ENCODE peak calls at places on chromosome 9, in eight cellular contexts. One of them, this sample, is unnamed.

GRCh38 chr9:91795500-91796241 is 154.4 kb downstream of the ROR2 start:
- DNase-seq in stomach: no peak
- DNase-seq in body of pancreas: no peak
- DNase-seq in PC-3: peak; percentile 39
- DNase-seq in RWPE2: no peak
- DNase-seq in prostate gland: no peak
- DNase-seq in SJCRH30: no peak
- DNase-seq in psoas muscle: no peak
- DNase-seq in this sample: peak; percentile 14

GRCh38 chr9:132128191-132128590 is 33.7 kb upstream of the NTNG2 start:
- DNase-seq in RWPE2: no peak
- DNase-seq in body of pancreas: no peak
- DNase-seq in SJCRH30: no peak
- DNase-seq in stomach: no peak
- DNase-seq in PC-3: no peak
- DNase-seq in psoas muscle: no peak
- DNase-seq in prostate gland: no peak
- DNase-seq in this sample: no peak

GRCh38 chr9:33187519-33188218 is 20.5 kb upstream of the B4GALT1 start:
- DNase-seq in body of pancreas: no peak
- DNase-seq in psoas muscle: peak; percentile 82
- DNase-seq in PC-3: no peak
- DNase-seq in SJCRH30: peak; percentile 27
- DNase-seq in prostate gland: peak; percentile 49
- DNase-seq in RWPE2: no peak
- DNase-seq in stomach: no peak
- DNase-seq in this sample: no peak

GRCh38 chr9:13750061-13750460 is 470.6 kb upstream of the MPDZ start:
- DNase-seq in SJCRH30: no peak
- DNase-seq in RWPE2: no peak
- DNase-seq in prostate gland: no peak
- DNase-seq in PC-3: peak; percentile 91
- DNase-seq in psoas muscle: no peak
- DNase-seq in body of pancreas: no peak
- DNase-seq in stomach: no peak
- DNase-seq in this sample: no peak

GRCh38 chr9:95003694-95004451 is 277.4 kb downstream of the AOPEP start:
- DNase-seq in stomach: peak; percentile 60
- DNase-seq in SJCRH30: peak; percentile 66
- DNase-seq in psoas muscle: peak; percentile 59
- DNase-seq in body of pancreas: peak; percentile 63
- DNase-seq in RWPE2: no peak
- DNase-seq in prostate gland: peak; percentile 60
- DNase-seq in PC-3: peak; percentile 51
- DNase-seq in this sample: peak; percentile 56

GRCh38 chr9:117703538-117703937 is 665 bp upstream of the TLR4 start:
- DNase-seq in PC-3: no peak
- DNase-seq in RWPE2: no peak
- DNase-seq in SJCRH30: no peak
- DNase-seq in prostate gland: no peak
- DNase-seq in psoas muscle: no peak
- DNase-seq in stomach: no peak
- DNase-seq in body of pancreas: no peak
- DNase-seq in this sample: no peak

GRCh38 chr9:103397868-103398600 is 402.9 kb downstream of the CYLC2 start:
- DNase-seq in PC-3: peak; percentile 45
- DNase-seq in body of pancreas: peak; percentile 57
- DNase-seq in psoas muscle: no peak
- DNase-seq in SJCRH30: peak; percentile 48
- DNase-seq in stomach: peak; percentile 27
- DNase-seq in prostate gland: peak; percentile 12
- DNase-seq in RWPE2: no peak
- DNase-seq in this sample: peak; percentile 51

GRCh38 chr9:112532427-112532826 is 45.8 kb downstream of the KIAA1958 start:
- DNase-seq in stomach: no peak
- DNase-seq in body of pancreas: peak; percentile 57
- DNase-seq in SJCRH30: no peak
- DNase-seq in prostate gland: no peak
- DNase-seq in PC-3: no peak
- DNase-seq in RWPE2: no peak
- DNase-seq in psoas muscle: no peak
- DNase-seq in this sample: peak; percentile 10

GRCh38 chr9:114898741-114899140 is 31.6 kb downstream of the TNFSF8 start:
- DNase-seq in RWPE2: no peak
- DNase-seq in stomach: peak; percentile 48
- DNase-seq in PC-3: no peak
- DNase-seq in prostate gland: no peak
- DNase-seq in SJCRH30: no peak
- DNase-seq in psoas muscle: no peak
- DNase-seq in body of pancreas: no peak
- DNase-seq in this sample: peak; percentile 66

GRCh38 chr9:36560813-36561212 is 11.9 kb upstream of the MELK start:
- DNase-seq in prostate gland: no peak
- DNase-seq in stomach: no peak
- DNase-seq in RWPE2: no peak
- DNase-seq in body of pancreas: no peak
- DNase-seq in SJCRH30: no peak
- DNase-seq in PC-3: no peak
- DNase-seq in psoas muscle: no peak
- DNase-seq in this sample: no peak

GRCh38 chr9:88590558-88591146 is 55.7 kb downstream of the NXNL2 start:
- DNase-seq in PC-3: no peak
- DNase-seq in stomach: no peak
- DNase-seq in psoas muscle: no peak
- DNase-seq in RWPE2: no peak
- DNase-seq in SJCRH30: no peak
- DNase-seq in body of pancreas: no peak
- DNase-seq in prostate gland: no peak
- DNase-seq in this sample: no peak

GRCh38 chr9:626591-626990 is 214.9 kb upstream of the DMRT1 start:
- DNase-seq in body of pancreas: no peak
- DNase-seq in RWPE2: no peak
- DNase-seq in psoas muscle: no peak
- DNase-seq in SJCRH30: no peak
- DNase-seq in prostate gland: no peak
- DNase-seq in stomach: no peak
- DNase-seq in PC-3: no peak
- DNase-seq in this sample: no peak
- H3K27ac ChIP-seq in body of pancreas: no peak overlapping the region
- H3K27ac ChIP-seq in RWPE2: no peak overlapping the region
- H3K27ac ChIP-seq in psoas muscle: no peak overlapping the region
- H3K27ac ChIP-seq in SJCRH30: no peak overlapping the region
- H3K27ac ChIP-seq in prostate gland: peak overlapping the region; percentile 8
- H3K27ac ChIP-seq in stomach: peak overlapping the region; percentile 54
- H3K27ac ChIP-seq in PC-3: no peak overlapping the region
- H3K27ac ChIP-seq in this sample: no peak overlapping the region

GRCh38 chr9:71746023-71746752 is 22.1 kb downstream of the CEMIP2 start:
- DNase-seq in body of pancreas: no peak
- DNase-seq in psoas muscle: no peak
- DNase-seq in prostate gland: no peak
- DNase-seq in PC-3: no peak
- DNase-seq in stomach: no peak
- DNase-seq in SJCRH30: no peak
- DNase-seq in RWPE2: no peak
- DNase-seq in this sample: no peak

GRCh38 chr9:71748280-71748743 is 20.0 kb downstream of the CEMIP2 start:
- DNase-seq in psoas muscle: no peak
- DNase-seq in prostate gland: no peak
- DNase-seq in body of pancreas: no peak
- DNase-seq in stomach: no peak
- DNase-seq in SJCRH30: no peak
- DNase-seq in PC-3: peak; percentile 42
- DNase-seq in RWPE2: no peak
- DNase-seq in this sample: no peak

GRCh38 chr9:71746753-71747115 is 21.6 kb downstream of the CEMIP2 start:
- DNase-seq in psoas muscle: no peak
- DNase-seq in body of pancreas: no peak
- DNase-seq in PC-3: no peak
- DNase-seq in RWPE2: no peak
- DNase-seq in SJCRH30: no peak
- DNase-seq in prostate gland: no peak
- DNase-seq in stomach: no peak
- DNase-seq in this sample: no peak

GRCh38 chr9:71744754-71745521 is 23.4 kb downstream of the CEMIP2 start:
- DNase-seq in prostate gland: no peak
- DNase-seq in PC-3: no peak
- DNase-seq in stomach: no peak
- DNase-seq in RWPE2: no peak
- DNase-seq in body of pancreas: no peak
- DNase-seq in SJCRH30: no peak
- DNase-seq in psoas muscle: no peak
- DNase-seq in this sample: no peak

DNA sequence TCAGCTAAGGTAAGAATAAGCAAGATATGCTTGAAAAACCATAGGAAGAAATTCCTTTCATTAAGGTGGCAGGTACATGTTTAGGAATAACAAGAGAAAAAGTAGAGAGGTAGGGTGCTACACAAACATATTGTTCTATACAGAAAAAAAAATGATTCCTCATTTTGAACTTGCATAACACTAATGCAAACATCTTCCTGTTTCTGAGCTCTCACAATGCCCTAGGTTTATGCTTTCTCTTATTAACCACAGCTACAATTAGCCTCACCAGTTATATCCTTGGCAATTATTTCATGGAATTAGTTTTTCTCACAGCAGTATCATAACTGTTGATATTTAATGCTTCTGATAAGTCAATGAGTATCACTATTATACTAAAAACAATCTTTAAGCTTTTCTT is 20.7 kb downstream of the CEMIP2 start:
- DNase-seq in prostate gland: no peak
- DNase-seq in SJCRH30: no peak
- DNase-seq in body of pancreas: no peak
- DNase-seq in stomach: no peak
- DNase-seq in psoas muscle: no peak
- DNase-seq in RWPE2: no peak
- DNase-seq in PC-3: no peak
- DNase-seq in this sample: no peak
- H3K4me1 ChIP-seq in prostate gland: no peaks in the 10 kb centered on the region
- H3K4me1 ChIP-seq in SJCRH30: peaks cover 2% of the 10 kb centered on the region
- H3K4me1 ChIP-seq in body of pancreas: peaks cover 25% of the 10 kb centered on the region
- H3K4me1 ChIP-seq in stomach: peaks cover 8% of the 10 kb centered on the region
- H3K4me1 ChIP-seq in psoas muscle: peaks cover 13% of the 10 kb centered on the region
- H3K4me1 ChIP-seq in RWPE2: peaks cover 11% of the 10 kb centered on the region
- H3K4me1 ChIP-seq in PC-3: no peaks in the 10 kb centered on the region
- H3K4me1 ChIP-seq in this sample: peaks cover 6% of the 10 kb centered on the region

GRCh38 chr9:137070906-137071275 is 534 bp upstream of the SAPCD2 start:
- DNase-seq in SJCRH30: peak; percentile 88
- DNase-seq in RWPE2: no peak
- DNase-seq in PC-3: no peak
- DNase-seq in psoas muscle: no peak
- DNase-seq in body of pancreas: no peak
- DNase-seq in prostate gland: no peak
- DNase-seq in stomach: no peak
- DNase-seq in this sample: no peak

GRCh38 chr9:137068539-137069507 is 1.5 kb downstream of the SAPCD2 start:
- DNase-seq in prostate gland: no peak
- DNase-seq in PC-3: no peak
- DNase-seq in SJCRH30: no peak
- DNase-seq in stomach: no peak
- DNase-seq in body of pancreas: no peak
- DNase-seq in RWPE2: no peak
- DNase-seq in psoas muscle: no peak
- DNase-seq in this sample: no peak

GRCh38 chr9:137070201-137070905 is at the start of gene SAPCD2:
- DNase-seq in prostate gland: peak; percentile 85
- DNase-seq in psoas muscle: peak; percentile 92
- DNase-seq in RWPE2: peak; percentile 88
- DNase-seq in PC-3: peak; percentile 88
- DNase-seq in body of pancreas: peak; percentile 86
- DNase-seq in SJCRH30: peak; percentile 95
- DNase-seq in stomach: peak; percentile 93
- DNase-seq in this sample: peak; percentile 91

GRCh38 chr9:137067860-137068538 is 2.4 kb downstream of the SAPCD2 start:
- DNase-seq in prostate gland: peak; percentile 78
- DNase-seq in body of pancreas: peak; percentile 87
- DNase-seq in PC-3: peak; percentile 87
- DNase-seq in psoas muscle: peak; percentile 87
- DNase-seq in SJCRH30: peak; percentile 85
- DNase-seq in RWPE2: no peak
- DNase-seq in stomach: peak; percentile 88
- DNase-seq in this sample: peak; percentile 90

GRCh38 chr9:137069508-137070071 is 767 bp downstream of the SAPCD2 start:
- DNase-seq in stomach: no peak
- DNase-seq in psoas muscle: no peak
- DNase-seq in prostate gland: no peak
- DNase-seq in RWPE2: no peak
- DNase-seq in body of pancreas: no peak
- DNase-seq in SJCRH30: no peak
- DNase-seq in PC-3: no peak
- DNase-seq in this sample: no peak
- H3K27ac ChIP-seq in stomach: peak overlapping the region; percentile 81
- H3K27ac ChIP-seq in psoas muscle: no peak overlapping the region
- H3K27ac ChIP-seq in prostate gland: no peak overlapping the region
- H3K27ac ChIP-seq in RWPE2: peak overlapping the region; percentile 47
- H3K27ac ChIP-seq in body of pancreas: no peak overlapping the region
- H3K27ac ChIP-seq in SJCRH30: no peak overlapping the region
- H3K27ac ChIP-seq in PC-3: no peak overlapping the region
- H3K27ac ChIP-seq in this sample: no peak overlapping the region

GRCh38 chr9:72133365-72134035 is 15.7 kb upstream of the GDA start:
- DNase-seq in prostate gland: no peak
- DNase-seq in body of pancreas: no peak
- DNase-seq in RWPE2: no peak
- DNase-seq in SJCRH30: no peak
- DNase-seq in PC-3: no peak
- DNase-seq in psoas muscle: no peak
- DNase-seq in stomach: no peak
- DNase-seq in this sample: peak; percentile 95

GRCh38 chr9:72128526-72128925 is 20.7 kb upstream of the GDA start:
- DNase-seq in stomach: no peak
- DNase-seq in RWPE2: no peak
- DNase-seq in SJCRH30: no peak
- DNase-seq in PC-3: no peak
- DNase-seq in prostate gland: no peak
- DNase-seq in psoas muscle: no peak
- DNase-seq in body of pancreas: no peak
- DNase-seq in this sample: no peak

GRCh38 chr9:72132052-72132451 is 17.2 kb upstream of the GDA start:
- DNase-seq in body of pancreas: no peak
- DNase-seq in prostate gland: no peak
- DNase-seq in PC-3: peak; percentile 30
- DNase-seq in stomach: no peak
- DNase-seq in SJCRH30: no peak
- DNase-seq in psoas muscle: no peak
- DNase-seq in RWPE2: no peak
- DNase-seq in this sample: no peak

GRCh38 chr9:72129271-72130156 is 19.7 kb upstream of the GDA start:
- DNase-seq in psoas muscle: no peak
- DNase-seq in PC-3: no peak
- DNase-seq in prostate gland: no peak
- DNase-seq in stomach: peak; percentile 52
- DNase-seq in SJCRH30: no peak
- DNase-seq in body of pancreas: peak; percentile 36
- DNase-seq in RWPE2: no peak
- DNase-seq in this sample: peak; percentile 97

DNA sequence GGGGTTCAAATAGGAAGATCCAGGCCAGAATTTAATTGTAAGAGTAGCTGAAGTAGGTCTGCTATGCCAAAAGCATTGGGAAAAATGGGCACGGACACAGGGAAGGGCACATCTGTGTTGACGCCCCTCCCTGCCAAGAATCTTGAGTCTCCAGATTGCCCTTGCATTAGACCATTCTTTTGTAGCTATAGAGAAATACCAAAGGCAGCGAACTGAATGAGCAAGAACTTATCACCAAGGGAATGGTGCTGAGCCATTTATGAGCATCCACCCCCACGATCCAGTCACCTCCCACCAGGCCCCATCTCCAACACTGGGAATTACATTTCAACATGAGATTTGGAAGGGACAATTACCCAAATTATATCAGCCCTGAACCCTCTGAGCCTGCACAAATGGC is 18.0 kb upstream of the GDA start:
- DNase-seq in PC-3: no peak
- DNase-seq in SJCRH30: no peak
- DNase-seq in body of pancreas: no peak
- DNase-seq in stomach: no peak
- DNase-seq in RWPE2: no peak
- DNase-seq in psoas muscle: no peak
- DNase-seq in prostate gland: no peak
- DNase-seq in this sample: no peak
- H3K4me1 ChIP-seq in PC-3: no peaks in the 10 kb centered on the region
- H3K4me1 ChIP-seq in SJCRH30: no peaks in the 10 kb centered on the region
- H3K4me1 ChIP-seq in body of pancreas: peaks cover 32% of the 10 kb centered on the region
- H3K4me1 ChIP-seq in stomach: no peaks in the 10 kb centered on the region
- H3K4me1 ChIP-seq in RWPE2: no peaks in the 10 kb centered on the region
- H3K4me1 ChIP-seq in psoas muscle: peaks cover 3% of the 10 kb centered on the region
- H3K4me1 ChIP-seq in prostate gland: no peaks in the 10 kb centered on the region
- H3K4me1 ChIP-seq in this sample: peaks cover 13% of the 10 kb centered on the region